ENCODE peak calls at places on chromosome 22, in four cellular contexts. B is GDM1, V is AG04450, T is Kasumi-1. J is an unnamed sample.

GRCh38 chr22:50146440-50147228 is 23.9 kb upstream of the PANX2 start:
- DNase-seq in V (peak; percentile 42), T (peak; percentile 64), B (no peak), J (no peak)

GRCh38 chr22:50112151-50113118 is 22.6 kb downstream of the MOV10L1 start:
- DNase-seq in T (peak; percentile 83), V (peak; percentile 21), B (peak; percentile 73), J (peak; percentile 11)

GRCh38 chr22:32203181-32204105 is 1.4 kb downstream of the RFPL2 start:
- DNase-seq in V (no peak), T (no peak), B (no peak), J (no peak)

GRCh38 chr22:24088796-24089195 is 77.7 kb downstream of the CABIN1 start:
- DNase-seq in T (no peak), B (no peak), V (no peak), J (no peak)

GRCh38 chr22:38755911-38756532 is at the start of gene SUN2:
- DNase-seq in B (peak; percentile 89), T (peak; percentile 64), V (peak; percentile 34), J (peak; percentile 42)

GRCh38 chr22:39463931-39464390 is 7.1 kb downstream of the MGAT3 start:
- DNase-seq in V (no peak), B (no peak), T (no peak), J (no peak)

GRCh38 chr22:45553333-45554039 is 50.8 kb downstream of the FBLN1 start:
- DNase-seq in V (peak; percentile 71), B (no peak), T (peak; percentile 59), J (no peak)

GRCh38 chr22:39617342-39617741 is 46.8 kb downstream of the CACNA1I start:
- DNase-seq in T (no peak), B (no peak), V (no peak), J (no peak)

GRCh38 chr22:35739642-35740041 is 22.0 kb downstream of the APOL5 start:
- DNase-seq in V (no peak), T (no peak), B (no peak), J (no peak)

GRCh38 chr22:44639891-44640617 is 62.0 kb upstream of the PRR5 start:
- DNase-seq in V (no peak), B (peak; percentile 65), T (no peak), J (no peak)

GRCh38 chr22:37616205-37617083 is 7.8 kb downstream of the GGA1 start:
- DNase-seq in B (no peak), T (no peak), V (no peak), J (no peak)

GRCh38 chr22:50177537-50178470 is 7.3 kb downstream of the PANX2 start:
- DNase-seq in T (no peak), V (no peak), B (no peak), J (no peak)

GRCh38 chr22:36757608-36758220 is 18.2 kb downstream of the IFT27 start:
- DNase-seq in B (peak; percentile 54), V (peak; percentile 38), T (peak; percentile 75), J (peak; percentile 43)

GRCh38 chr22:32911526-32911925 is 110.0 kb downstream of the TIMP3 start:
- DNase-seq in V (no peak), B (no peak), T (no peak), J (no peak)

GRCh38 chr22:39283312-39284141 is 35.9 kb downstream of the RPL3 start:
- DNase-seq in B (no peak), T (no peak), V (no peak), J (no peak)

GRCh38 chr22:38730411-38730871 is 24.7 kb downstream of the GTPBP1 start:
- DNase-seq in V (no peak), T (no peak), B (no peak), J (no peak)

GRCh38 chr22:25050566-25050965 is 98.0 kb downstream of the KIAA1671 start:
- DNase-seq in V (no peak), B (no peak), T (no peak), J (no peak)

GRCh38 chr22:24216541-24217209 is 28.2 kb downstream of the GGT5 start:
- DNase-seq in T (no peak), B (no peak), V (no peak), J (no peak)

GRCh38 chr22:27654536-27655445 is 146.8 kb downstream of the MN1 start:
- DNase-seq in V (no peak), B (no peak), T (no peak), J (no peak)

GRCh38 chr22:25930083-25930482 is 188.1 kb downstream of the MYO18B start:
- DNase-seq in T (no peak), V (no peak), B (no peak), J (no peak)

GRCh38 chr22:27213766-27214581 is 556.6 kb downstream of the MIAT start:
- DNase-seq in T (no peak), B (no peak), V (peak; percentile 48), J (no peak)

GRCh38 chr22:21876486-21877176 is 9.2 kb upstream of the MAPK1 start:
- DNase-seq in T (peak; percentile 59), B (peak; percentile 35), V (no peak), J (peak; percentile 72)

GRCh38 chr22:27129266-27129665 is 471.9 kb downstream of the MIAT start:
- DNase-seq in T (peak; percentile 11), B (no peak), V (no peak), J (no peak)

GRCh38 chr22:31973739-31974138 is 29.4 kb downstream of the YWHAH start:
- DNase-seq in B (no peak), T (no peak), V (no peak), J (no peak)

GRCh38 chr22:35333220-35333619 is 33.5 kb downstream of the TOM1 start:
- DNase-seq in B (no peak), T (no peak), V (no peak), J (no peak)

GRCh38 chr22:38414009-38414395 is 41.0 kb downstream of the KCNJ4 start:
- DNase-seq in B (no peak), T (no peak), V (no peak), J (no peak)

GRCh38 chr22:25554321-25555088 is 10.0 kb upstream of the GRK3 start:
- DNase-seq in B (no peak), V (no peak), T (no peak), J (no peak)

GRCh38 chr22:46536559-46537220 is 730 bp downstream of the CELSR1 start:
- DNase-seq in V (no peak), T (no peak), B (no peak), J (no peak)

GRCh38 chr22:46574993-46575914 is 37.8 kb upstream of the CELSR1 start:
- DNase-seq in B (no peak), T (no peak), V (no peak), J (no peak)

GRCh38 chr22:19393704-19394103 is 37.8 kb downstream of the HIRA start:
- DNase-seq in V (no peak), T (no peak), B (no peak), J (no peak)

GRCh38 chr22:24421428-24421931 is 5.9 kb upstream of the ADORA2A start:
- DNase-seq in B (no peak), T (no peak), V (no peak), J (no peak)

GRCh38 chr22:39474351-39474991 is 17.7 kb downstream of the MGAT3 start:
- DNase-seq in T (no peak), B (no peak), V (no peak), J (no peak)

GRCh38 chr22:22111267-22111751 is 128.7 kb upstream of the TOP3B start:
- DNase-seq in T (no peak), V (peak; percentile 77), B (no peak), J (no peak)

GRCh38 chr22:39299829-39300178 is 19.6 kb downstream of the RPL3 start:
- DNase-seq in V (no peak), T (no peak), B (no peak), J (no peak)

GRCh38 chr22:31637375-31637937 is 24.6 kb downstream of the PISD start:
- DNase-seq in V (no peak), B (peak; percentile 68), T (peak; percentile 70), J (peak; percentile 51)